ENCODE peak calls at places on chromosomes 12 and 14, in nine cellular contexts. F is hepatocyte; I is endothelial cell; K is CD8-positive, alpha-beta T cell; E is lower lobe of right lung; O is lower leg skin; D is BJ; U is heart right ventricle; G is uterus. J is an unnamed sample.

GRCh38 chr12:57149309-57149900 is 2.0 kb upstream of the LRP1-AS start:
- DNase-seq in F (peak; percentile 56), I (no peak), K (no peak), E (no peak), O (peak; percentile 94), D (no peak), U (peak; percentile 75), G (peak; percentile 91), J (no peak)

GRCh38 chr12:93824514-93825500 is 147.6 kb downstream of the CRADD start:
- DNase-seq in F (no peak), I (no peak), K (no peak), E (no peak), O (no peak), D (no peak), U (no peak), G (no peak), J (no peak)

GRCh38 chr14:100645200-100645985 is 58.2 kb upstream of the BEGAIN start:
- DNase-seq in F (peak; percentile 94), I (peak; percentile 95), K (peak; percentile 65), E (peak; percentile 91), O (peak; percentile 95), D (no peak), U (peak; percentile 70), G (peak; percentile 57), J (peak; percentile 81)

GRCh38 chr12:51826881-51827280 is 21.6 kb downstream of the FIGNL2 start:
- DNase-seq in F (no peak), I (no peak), K (no peak), E (no peak), O (no peak), D (no peak), U (no peak), G (no peak), J (no peak)

GRCh38 chr14:67187826-67188225 is 1.4 kb upstream of the GARIN2 start:
- DNase-seq in F (no peak), I (no peak), K (no peak), E (no peak), O (no peak), D (no peak), U (no peak), G (no peak), J (no peak)

GRCh38 chr12:65501093-65501621 is 222.7 kb downstream of the MSRB3 start:
- DNase-seq in F (no peak), I (no peak), K (no peak), E (peak; percentile 47), O (no peak), D (no peak), U (peak; percentile 65), G (peak; percentile 32), J (no peak)

GRCh38 chr12:2267624-2268477 is 215.1 kb downstream of the CACNA1C start:
- DNase-seq in F (peak; percentile 60), I (no peak), K (no peak), E (no peak), O (peak; percentile 93), D (no peak), U (no peak), G (no peak), J (no peak)

GRCh38 chr14:78508023-78508422 is 337.9 kb downstream of the NRXN3 start:
- DNase-seq in F (no peak), I (no peak), K (no peak), E (no peak), O (no peak), D (no peak), U (no peak), G (no peak), J (no peak)

GRCh38 chr12:53062011-53062961 is 12.4 kb downstream of the TNS2 start:
- DNase-seq in F (no peak), I (no peak), K (no peak), E (no peak), O (peak; percentile 83), D (no peak), U (no peak), G (peak; percentile 24), J (no peak)

GRCh38 chr14:24900281-24900868 is 149.6 kb downstream of the STXBP6 start:
- DNase-seq in F (no peak), I (no peak), K (no peak), E (no peak), O (no peak), D (peak; percentile 81), U (no peak), G (no peak), J (no peak)

GRCh38 chr14:63438065-63438757 is 105.0 kb downstream of the PPP2R5E start:
- DNase-seq in F (peak; percentile 58), I (no peak), K (no peak), E (no peak), O (peak; percentile 90), D (peak; percentile 83), U (peak; percentile 28), G (peak; percentile 73), J (peak; percentile 25)

GRCh38 chr12:14272954-14273910 is 92.2 kb upstream of the ATF7IP start:
- DNase-seq in F (no peak), I (no peak), K (no peak), E (no peak), O (no peak), D (no peak), U (no peak), G (no peak), J (no peak)

GRCh38 chr14:102645746-102646440 is 53.4 kb downstream of the RCOR1 start:
- DNase-seq in F (no peak), I (no peak), K (no peak), E (no peak), O (no peak), D (no peak), U (no peak), G (no peak), J (no peak)

GRCh38 chr12:52519826-52520662 is at the start of gene KRT5:
- DNase-seq in F (no peak), I (peak; percentile 1), K (no peak), E (no peak), O (peak; percentile 87), D (no peak), U (no peak), G (no peak), J (no peak)

DNA sequence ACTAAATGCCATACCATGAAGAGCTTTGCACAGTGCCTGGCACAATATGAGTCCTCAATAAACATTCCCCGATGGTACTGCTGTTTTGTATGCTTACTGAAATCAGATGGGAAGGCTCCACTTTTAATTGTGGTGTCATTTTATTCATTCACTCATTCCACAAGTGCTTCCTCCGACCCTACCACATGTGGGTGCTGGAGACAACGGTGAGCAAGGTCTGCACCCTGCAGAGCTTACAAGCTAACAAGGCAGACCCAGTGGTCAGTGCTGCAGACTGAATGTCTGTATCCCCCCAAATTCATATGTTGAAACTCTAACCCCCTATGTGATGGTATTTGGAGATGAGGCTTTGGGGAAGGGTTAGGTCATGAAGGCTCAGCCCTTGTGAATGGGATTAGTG is 48.3 kb downstream of the RFX4 start:
- DNase-seq in F (no peak), I (no peak), K (no peak), E (no peak), O (no peak), D (no peak), U (no peak), G (no peak), J (no peak)
- TF ChIP-seq CTCF in F (no peak), I (no peak), K (no peak), E (no peak), O (no peak), D (no peak), U (no peak), G (no peak), J (no peak)

GRCh38 chr12:4104722-4105244 is 168.8 kb upstream of the CCND2 start:
- DNase-seq in F (no peak), I (no peak), K (no peak), E (no peak), O (no peak), D (no peak), U (no peak), G (no peak), J (no peak)

DNA sequence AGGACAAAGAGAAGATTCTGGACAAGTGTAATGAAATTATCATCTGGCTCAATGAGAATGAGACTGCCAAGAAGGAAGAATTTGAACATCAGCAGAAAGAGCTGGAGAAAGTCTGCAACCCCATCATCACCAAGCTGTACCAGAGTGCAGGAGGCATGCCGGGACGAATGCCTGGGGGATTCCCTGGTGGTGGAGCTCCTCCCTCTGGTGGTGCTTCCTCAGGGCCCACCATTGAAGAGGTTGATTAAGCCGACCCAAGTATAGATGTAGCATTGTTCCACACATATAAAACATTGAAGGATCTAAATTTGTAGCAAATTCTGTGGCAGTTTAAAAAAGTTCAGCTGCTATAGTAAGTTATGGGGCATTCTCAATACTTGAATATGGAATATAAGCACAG is 174.3 kb upstream of the CCND2 start:
- DNase-seq in F (no peak), I (no peak), K (no peak), E (no peak), O (no peak), D (no peak), U (no peak), G (no peak), J (no peak)
- TF ChIP-seq CTCF in F (peak; percentile 9), I (no peak), K (no peak), E (no peak), O (no peak), D (no peak), U (no peak), G (no peak), J (no peak)

GRCh38 chr12:113069751-113070116 is 13.2 kb downstream of the DTX1 start:
- DNase-seq in F (no peak), I (no peak), K (no peak), E (no peak), O (no peak), D (no peak), U (no peak), G (no peak), J (no peak)
- TF ChIP-seq CTCF in F (no peak), I (no peak), K (no peak), E (no peak), O (no peak), D (no peak), U (no peak), G (no peak), J (no peak)

GRCh38 chr12:59839514-59839913 is 243.7 kb downstream of the SLC16A7 start:
- DNase-seq in F (no peak), I (no peak), K (no peak), E (no peak), O (no peak), D (no peak), U (no peak), G (no peak), J (no peak)

GRCh38 chr12:59833408-59833807 is 237.6 kb downstream of the SLC16A7 start:
- DNase-seq in F (no peak), I (no peak), K (no peak), E (no peak), O (no peak), D (no peak), U (no peak), G (no peak), J (no peak)

DNA sequence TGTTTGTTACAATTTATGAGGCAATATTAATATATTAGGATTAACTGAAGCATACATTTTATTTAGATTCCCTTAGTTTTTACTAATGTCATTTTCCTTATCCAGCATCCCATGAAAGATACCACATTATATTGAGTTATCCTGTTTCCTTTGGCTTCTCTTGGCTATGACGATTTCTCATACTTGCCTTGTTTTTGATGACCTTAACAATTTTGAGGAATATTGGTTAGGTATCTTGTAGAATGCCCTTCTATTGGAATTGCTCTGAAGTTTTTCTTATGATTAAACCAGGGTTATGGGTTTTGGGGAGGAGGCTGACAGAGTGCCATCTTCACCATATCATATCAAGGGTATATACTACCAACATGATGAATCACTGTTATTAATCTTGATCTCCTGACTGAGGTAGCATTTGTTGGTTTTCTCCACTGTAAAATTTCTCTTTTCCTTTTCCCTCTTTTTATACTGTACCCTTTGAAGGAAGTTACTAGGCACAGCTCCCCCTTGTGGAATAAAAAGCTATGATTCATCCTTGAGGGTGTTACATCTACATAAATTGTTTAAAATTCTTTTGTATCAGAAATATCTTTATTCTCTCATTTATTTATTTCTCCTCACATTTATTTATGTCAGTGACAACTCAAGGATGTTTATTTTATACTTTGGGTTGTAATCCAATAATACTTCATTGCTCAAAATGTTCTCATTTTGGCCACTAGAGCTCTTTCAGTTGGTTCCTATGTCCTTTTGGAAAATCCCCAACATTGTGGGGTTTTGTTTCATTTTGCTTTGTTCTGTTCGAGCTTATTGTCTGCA is 239.0 kb downstream of the SLC16A7 start:
- DNase-seq in F (peak; percentile 37), I (no peak), K (no peak), E (no peak), O (no peak), D (no peak), U (no peak), G (no peak), J (no peak)
- TF ChIP-seq CTCF in F (peak; percentile 50), I (peak; percentile 59), K (peak; percentile 53), E (peak; percentile 55), O (no peak), D (peak; percentile 33), U (peak; percentile 66), G (no peak), J (peak; percentile 63)

J was measured in mesothelial cell of epicardium.